ENCODE peak calls at places on chromosomes 16 and 17, in five cellular contexts. One of them, this sample, is unnamed.

GRCh38 chr17:42682400-42683384 is at the start of gene CNTNAP1:
- DNase-seq in HCEC 1CT: peak; percentile 64
- DNase-seq in osteocyte: peak; percentile 90
- DNase-seq in A549: peak; percentile 77
- DNase-seq in stimulated activated CD8-positive, alpha-beta memory T cell treated with anti-CD3 and anti-CD28 coated beads, Interleukin-15, amount 100 ng/mL, for 48 hours: no peak
- DNase-seq in this sample: no peak

GRCh38 chr17:43756176-43756575 is 2.4 kb downstream of the SOST start:
- DNase-seq in A549: no peak
- DNase-seq in stimulated activated CD8-positive, alpha-beta memory T cell treated with anti-CD3 and anti-CD28 coated beads, Interleukin-15, amount 100 ng/mL, for 48 hours: no peak
- DNase-seq in osteocyte: no peak
- DNase-seq in HCEC 1CT: no peak
- DNase-seq in this sample: no peak

GRCh38 chr17:58487589-58488427 is at the start of gene HSF5:
- DNase-seq in A549: no peak
- DNase-seq in osteocyte: peak; percentile 83
- DNase-seq in HCEC 1CT: no peak
- DNase-seq in stimulated activated CD8-positive, alpha-beta memory T cell treated with anti-CD3 and anti-CD28 coated beads, Interleukin-15, amount 100 ng/mL, for 48 hours: peak; percentile 66
- DNase-seq in this sample: peak; percentile 58

GRCh38 chr17:67289174-67289876 is 44.3 kb upstream of the HELZ start:
- DNase-seq in osteocyte: no peak
- DNase-seq in HCEC 1CT: peak; percentile 25
- DNase-seq in stimulated activated CD8-positive, alpha-beta memory T cell treated with anti-CD3 and anti-CD28 coated beads, Interleukin-15, amount 100 ng/mL, for 48 hours: no peak
- DNase-seq in A549: no peak
- DNase-seq in this sample: no peak

GRCh38 chr16:4911831-4912422 is 25.0 kb downstream of the PPL start:
- DNase-seq in osteocyte: no peak
- DNase-seq in HCEC 1CT: peak; percentile 42
- DNase-seq in A549: no peak
- DNase-seq in stimulated activated CD8-positive, alpha-beta memory T cell treated with anti-CD3 and anti-CD28 coated beads, Interleukin-15, amount 100 ng/mL, for 48 hours: no peak
- DNase-seq in this sample: no peak

GRCh38 chr16:15461376-15461775 is 27.0 kb downstream of the BMERB1 start:
- DNase-seq in osteocyte: no peak
- DNase-seq in A549: no peak
- DNase-seq in stimulated activated CD8-positive, alpha-beta memory T cell treated with anti-CD3 and anti-CD28 coated beads, Interleukin-15, amount 100 ng/mL, for 48 hours: no peak
- DNase-seq in HCEC 1CT: no peak
- DNase-seq in this sample: no peak

GRCh38 chr17:78403822-78404221 is 25.4 kb downstream of the PGS1 start:
- DNase-seq in A549: no peak
- DNase-seq in osteocyte: no peak
- DNase-seq in HCEC 1CT: no peak
- DNase-seq in stimulated activated CD8-positive, alpha-beta memory T cell treated with anti-CD3 and anti-CD28 coated beads, Interleukin-15, amount 100 ng/mL, for 48 hours: no peak
- DNase-seq in this sample: no peak

GRCh38 chr17:14133104-14133503 is 63.8 kb downstream of the COX10 start:
- DNase-seq in A549: no peak
- DNase-seq in stimulated activated CD8-positive, alpha-beta memory T cell treated with anti-CD3 and anti-CD28 coated beads, Interleukin-15, amount 100 ng/mL, for 48 hours: no peak
- DNase-seq in HCEC 1CT: no peak
- DNase-seq in osteocyte: no peak
- DNase-seq in this sample: no peak

GRCh38 chr16:1676661-1677060 is 1.4 kb upstream of the JPT2 start:
- DNase-seq in A549: no peak
- DNase-seq in stimulated activated CD8-positive, alpha-beta memory T cell treated with anti-CD3 and anti-CD28 coated beads, Interleukin-15, amount 100 ng/mL, for 48 hours: no peak
- DNase-seq in osteocyte: no peak
- DNase-seq in HCEC 1CT: no peak
- DNase-seq in this sample: no peak

GRCh38 chr17:60623415-60623814 is 23.4 kb downstream of the PPM1D start:
- DNase-seq in A549: no peak
- DNase-seq in HCEC 1CT: no peak
- DNase-seq in osteocyte: no peak
- DNase-seq in stimulated activated CD8-positive, alpha-beta memory T cell treated with anti-CD3 and anti-CD28 coated beads, Interleukin-15, amount 100 ng/mL, for 48 hours: no peak
- DNase-seq in this sample: no peak

GRCh38 chr16:19588661-19589060 is 33.2 kb downstream of the VPS35L start:
- DNase-seq in A549: no peak
- DNase-seq in stimulated activated CD8-positive, alpha-beta memory T cell treated with anti-CD3 and anti-CD28 coated beads, Interleukin-15, amount 100 ng/mL, for 48 hours: no peak
- DNase-seq in HCEC 1CT: no peak
- DNase-seq in osteocyte: no peak
- DNase-seq in this sample: no peak

GRCh38 chr16:83579431-83579830 is 228.3 kb upstream of the HSBP1 start:
- DNase-seq in osteocyte: no peak
- DNase-seq in A549: no peak
- DNase-seq in HCEC 1CT: no peak
- DNase-seq in stimulated activated CD8-positive, alpha-beta memory T cell treated with anti-CD3 and anti-CD28 coated beads, Interleukin-15, amount 100 ng/mL, for 48 hours: no peak
- DNase-seq in this sample: no peak

GRCh38 chr16:77194295-77195231 is 3.6 kb downstream of the MON1B start:
- DNase-seq in stimulated activated CD8-positive, alpha-beta memory T cell treated with anti-CD3 and anti-CD28 coated beads, Interleukin-15, amount 100 ng/mL, for 48 hours: no peak
- DNase-seq in osteocyte: no peak
- DNase-seq in A549: no peak
- DNase-seq in HCEC 1CT: no peak
- DNase-seq in this sample: no peak